ENCODE peak calls at places on chromosome 13, in eight cellular contexts. Z, K, Q, U, A, L, X and W are unnamed samples.

GRCh38 chr13:59538512-59538911 is 625.2 kb downstream of the DIAPH3 start:
- DNase-seq in X (no peak), Q (no peak), U (no peak), L (no peak), Z (no peak), K (no peak), A (no peak), W (no peak)

GRCh38 chr13:60329221-60329983 is 67.6 kb upstream of the TDRD3 start:
- DNase-seq in K (peak; percentile 16), Z (no peak), A (peak; percentile 26), X (peak; percentile 54), U (peak; percentile 13), L (no peak), Q (no peak), W (no peak)

GRCh38 chr13:25633108-25633507 is 261.3 kb downstream of the ATP8A2 start:
- DNase-seq in X (no peak), L (no peak), A (no peak), Z (no peak), Q (no peak), K (no peak), U (no peak), W (no peak)

GRCh38 chr13:22648325-22648758 is 532.4 kb upstream of the SGCG start:
- DNase-seq in Q (no peak), L (no peak), Z (no peak), U (no peak), X (no peak), K (no peak), A (no peak), W (no peak)

GRCh38 chr13:102141625-102142472 is 260.0 kb downstream of the FGF14 start:
- DNase-seq in A (no peak), Q (no peak), K (peak; percentile 35), L (no peak), Z (no peak), X (no peak), U (no peak), W (no peak)

GRCh38 chr13:47000166-47000565 is 103.3 kb upstream of the HTR2A start:
- DNase-seq in L (no peak), Z (no peak), X (no peak), Q (no peak), A (no peak), K (peak; percentile 11), U (no peak), W (no peak)

GRCh38 chr13:99404005-99404755 is 97.0 kb upstream of the GPR183 start:
- DNase-seq in X (no peak), A (no peak), U (no peak), Z (no peak), K (no peak), Q (peak; percentile 11), L (no peak), W (no peak)

GRCh38 chr13:113495494-113496251 is 5.2 kb upstream of the DCUN1D2 start:
- DNase-seq in X (no peak), K (peak; percentile 41), Q (no peak), Z (no peak), A (no peak), L (no peak), U (no peak), W (no peak)

GRCh38 chr13:35818577-35819165 is 312.5 kb downstream of the DCLK1 start:
- DNase-seq in K (peak; percentile 60), A (no peak), X (no peak), U (peak; percentile 9), Z (no peak), Q (no peak), L (no peak), W (no peak)

GRCh38 chr13:76049397-76049746 is 413.2 kb downstream of the LMO7 start:
- DNase-seq in K (no peak), A (no peak), Q (no peak), X (no peak), U (no peak), L (no peak), Z (no peak), W (no peak)

GRCh38 chr13:113636266-113636963 is 21.6 kb downstream of the ATP4B start:
- DNase-seq in U (no peak), Z (no peak), Q (peak; percentile 45), L (no peak), K (no peak), X (no peak), A (no peak), W (no peak)

GRCh38 chr13:95317037-95317989 is 16.1 kb upstream of the ABCC4 start:
- DNase-seq in X (no peak), Z (no peak), L (peak; percentile 49), K (no peak), Q (peak; percentile 52), A (no peak), U (no peak), W (no peak)

GRCh38 chr13:24307211-24308067 is 1.9 kb upstream of the C1QTNF9 start:
- DNase-seq in Q (no peak), L (no peak), U (no peak), X (no peak), Z (no peak), K (no peak), A (no peak), W (no peak)

GRCh38 chr13:49836516-49836915 is 44.0 kb upstream of the KPNA3 start:
- DNase-seq in U (no peak), X (no peak), L (no peak), Q (no peak), Z (no peak), A (no peak), K (no peak), W (no peak)

GRCh38 chr13:45003417-45003816 is 14.1 kb downstream of the GPALPP1 start:
- DNase-seq in U (no peak), X (no peak), A (no peak), L (no peak), Q (no peak), Z (no peak), K (no peak), W (no peak)
- TF ChIP-seq POLR2A in U (no peak), X (no peak), A (no peak), L (no peak), Q (no peak), Z (no peak), K (no peak), W (no peak)

DNA sequence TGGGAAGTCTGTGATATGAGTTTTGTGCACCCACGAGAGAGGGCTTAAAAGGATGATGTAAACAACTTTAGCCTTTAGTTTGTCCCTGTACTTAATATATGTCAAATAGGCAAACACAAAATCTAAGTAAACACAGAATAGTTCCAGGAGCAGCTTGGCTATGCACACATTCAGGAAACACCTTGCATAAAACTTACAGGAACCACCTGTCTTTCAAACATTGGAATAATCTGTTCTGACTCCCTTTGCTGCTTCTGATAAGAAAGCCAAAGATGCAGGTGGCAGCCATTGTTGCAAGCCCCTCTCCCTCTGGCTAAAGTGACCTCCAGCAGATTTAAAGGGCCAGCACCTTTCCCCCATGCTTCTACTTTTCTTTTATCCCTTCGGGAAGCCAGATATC is 4.7 kb downstream of the EEF1AKMT1 start:
- DNase-seq in U (no peak), L (no peak), K (no peak), X (no peak), A (no peak), Q (no peak), Z (no peak), W (no peak)
- TF ChIP-seq POLR2A in U (no peak), L (no peak), K (no peak), X (no peak), A (no peak), Q (no peak), Z (no peak), W (no peak)

DNA sequence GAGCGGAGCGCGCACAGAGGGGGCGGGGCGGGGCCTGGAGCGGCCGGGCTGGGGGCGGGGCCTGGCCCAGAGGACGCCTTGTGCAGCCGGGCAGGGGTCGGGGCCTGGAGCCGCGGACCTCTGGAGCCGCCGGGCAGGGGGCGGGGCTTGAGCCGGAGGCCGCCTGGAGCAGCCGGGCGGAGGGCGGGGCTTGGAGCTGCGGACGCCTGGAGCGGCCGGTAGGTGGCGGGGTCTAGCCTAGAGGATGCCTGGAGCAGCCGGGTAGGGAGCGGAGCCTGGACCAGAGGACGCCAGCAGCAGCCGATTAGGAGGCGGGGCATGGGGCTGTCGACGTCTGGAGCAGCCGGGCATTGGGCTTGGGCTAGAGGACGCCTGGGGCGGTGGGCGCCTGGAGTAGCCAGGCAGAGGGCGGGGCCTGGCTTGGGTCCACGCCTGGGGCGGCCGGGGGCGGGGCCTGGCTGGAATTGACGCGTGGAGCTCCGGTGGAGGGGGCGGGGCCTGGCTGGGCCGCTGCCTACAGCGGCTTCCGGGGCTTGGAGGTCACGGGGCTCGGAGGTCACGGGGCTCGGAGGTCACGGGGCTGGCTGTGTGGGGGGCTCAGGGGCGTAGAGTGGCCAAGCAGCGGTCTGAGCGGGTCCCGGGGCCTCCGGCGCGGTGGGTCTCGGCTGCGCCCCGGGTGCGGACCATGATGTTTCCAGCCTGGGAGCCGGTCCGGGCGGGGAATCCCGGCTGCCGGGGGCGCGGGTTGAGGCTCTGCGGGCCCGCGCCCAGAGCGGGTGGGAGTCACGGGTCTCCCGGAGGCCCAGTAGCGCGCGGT is at the start of gene ANKRD10:
- DNase-seq in X (peak; percentile 100), L (peak; percentile 100), Z (peak; percentile 92), K (peak; percentile 99), A (peak; percentile 99), Q (peak; percentile 100), U (peak; percentile 100), W (peak; percentile 98)
- TF ChIP-seq POLR2A in X (peak; percentile 49), L (peak; percentile 64), Z (peak; percentile 51), K (peak; percentile 19), A (peak; percentile 40), Q (no peak), U (peak; percentile 34), W (peak; percentile 48)

GRCh38 chr13:30453727-30454126 is 12.0 kb downstream of the HMGB1 start:
- DNase-seq in L (no peak), U (no peak), A (no peak), Z (no peak), K (peak; percentile 37), X (no peak), Q (no peak), W (no peak)

GRCh38 chr13:30454991-30455390 is 10.7 kb downstream of the HMGB1 start:
- DNase-seq in L (no peak), Z (no peak), U (no peak), X (no peak), Q (no peak), K (no peak), A (no peak), W (no peak)

GRCh38 chr13:30456290-30456689 is 9.4 kb downstream of the HMGB1 start:
- DNase-seq in Q (no peak), Z (no peak), A (no peak), L (no peak), X (no peak), U (no peak), K (no peak), W (no peak)

DNA sequence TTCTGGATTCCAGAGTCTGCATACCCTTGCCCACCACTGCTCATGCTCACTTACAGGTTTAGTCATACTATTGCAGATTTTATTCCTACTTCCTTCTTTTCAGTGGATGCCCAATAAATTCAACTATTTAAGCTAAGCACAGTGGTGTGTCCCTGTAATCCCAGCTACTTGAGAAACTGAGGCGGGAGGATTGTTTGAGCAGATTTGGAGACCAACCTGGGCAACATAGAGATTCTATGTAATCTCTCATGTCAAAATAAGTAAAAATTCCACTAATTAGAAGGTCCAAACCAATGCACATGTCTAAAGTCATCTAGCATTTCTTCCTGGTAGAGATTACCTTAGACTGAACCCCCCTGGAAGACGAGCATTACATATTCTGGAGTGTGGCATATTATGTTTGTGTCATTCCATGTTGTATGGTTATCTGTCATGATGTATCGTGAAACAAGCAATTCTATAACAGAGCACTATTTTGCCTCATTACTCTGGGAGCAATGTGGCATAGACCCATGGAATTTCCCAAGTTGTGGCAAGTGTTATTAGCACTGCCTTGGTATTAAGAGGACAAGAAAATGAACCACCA is 8.3 kb downstream of the HMGB1 start:
- DNase-seq in L (no peak), A (no peak), U (no peak), X (no peak), Q (no peak), Z (no peak), K (no peak), W (no peak)
- TF ChIP-seq POLR2A in L (no peak), A (no peak), U (no peak), X (no peak), Q (no peak), Z (no peak), K (no peak), W (no peak)